ENCODE peak calls at places on chromosomes 7 and 10, in seven cellular contexts. Q, M, S, H, L, R and P are unnamed samples.

GRCh38 chr7:1040790-1041189 is 3.6 kb upstream of the GPR146 start:
- DNase-seq in S (no peak), H (no peak), M (no peak), R (peak; percentile 80), L (peak; percentile 27), Q (peak; percentile 76), P (no peak)

GRCh38 chr10:64215088-64215487 is 693.9 kb downstream of the REEP3 start:
- DNase-seq in L (no peak), R (no peak), M (no peak), Q (no peak), S (no peak), H (no peak), P (no peak)

GRCh38 chr10:31754803-31755624 is 173.6 kb downstream of the ARHGAP12 start:
- DNase-seq in H (no peak), M (no peak), Q (no peak), L (no peak), S (no peak), R (no peak), P (no peak)

GRCh38 chr10:90923111-90923731 is 2.3 kb upstream of the ANKRD1 start:
- DNase-seq in M (no peak), S (no peak), H (no peak), L (no peak), Q (no peak), R (no peak), P (no peak)

GRCh38 chr7:90274161-90274560 is 29.2 kb downstream of the CFAP69 start:
- DNase-seq in L (no peak), M (no peak), R (no peak), H (no peak), Q (no peak), S (no peak), P (no peak)

GRCh38 chr10:105187243-105187642 is 546.2 kb downstream of the SORCS3 start:
- DNase-seq in R (no peak), H (no peak), L (no peak), M (no peak), Q (no peak), S (no peak), P (peak; percentile 98)

GRCh38 chr7:41247128-41247865 is 455.6 kb downstream of the INHBA start:
- DNase-seq in R (no peak), L (no peak), M (no peak), S (no peak), H (no peak), Q (no peak), P (peak; percentile 34)

GRCh38 chr10:55629792-55630490 is 731.1 kb downstream of the ZWINT start:
- DNase-seq in H (no peak), L (no peak), S (no peak), M (no peak), R (no peak), Q (no peak), P (peak; percentile 53)

GRCh38 chr7:90579181-90579688 is 16.9 kb upstream of the CDK14 start:
- DNase-seq in H (no peak), R (no peak), M (peak; percentile 78), Q (no peak), S (no peak), L (no peak), P (no peak)

GRCh38 chr10:17659328-17659727 is 15.4 kb downstream of the STAM start:
- DNase-seq in L (no peak), M (no peak), H (no peak), R (no peak), S (no peak), Q (no peak), P (no peak)

GRCh38 chr7:22586101-22586805 is 86.3 kb upstream of the STEAP1B start:
- DNase-seq in H (no peak), L (no peak), S (no peak), Q (no peak), R (no peak), M (no peak), P (no peak)

GRCh38 chr10:94066411-94066810 is 72.7 kb downstream of the PLCE1 start:
- DNase-seq in S (no peak), H (no peak), L (no peak), R (peak; percentile 36), Q (no peak), M (no peak), P (no peak)

GRCh38 chr10:34802692-34803091 is 12.4 kb downstream of the PARD3 start:
- DNase-seq in M (no peak), H (no peak), R (no peak), S (no peak), L (no peak), Q (no peak), P (no peak)

GRCh38 chr7:36161996-36162395 is 8.9 kb downstream of the EEPD1 start:
- DNase-seq in H (no peak), R (no peak), L (no peak), S (no peak), Q (no peak), M (no peak), P (no peak)

GRCh38 chr10:33772370-33773331 is 438.2 kb upstream of the NRP1 start:
- DNase-seq in S (no peak), Q (no peak), M (no peak), L (no peak), H (peak; percentile 56), R (no peak), P (no peak)

GRCh38 chr10:125085281-125085680 is 75.1 kb downstream of the CTBP2 start:
- DNase-seq in L (no peak), S (no peak), H (peak; percentile 40), Q (no peak), M (no peak), R (no peak), P (no peak)

GRCh38 chr10:34323197-34323596 is 491.9 kb downstream of the PARD3 start:
- DNase-seq in Q (no peak), R (no peak), M (no peak), S (no peak), L (no peak), H (no peak), P (no peak)

GRCh38 chr7:124031919-124032318 is 948 bp downstream of the TMEM229A start:
- DNase-seq in R (no peak), H (peak; percentile 22), S (no peak), Q (no peak), M (no peak), L (no peak), P (no peak)

GRCh38 chr7:124171068-124171467 is 138.2 kb upstream of the TMEM229A start:
- DNase-seq in R (peak; percentile 16), M (no peak), L (no peak), Q (no peak), S (no peak), H (no peak), P (no peak)

GRCh38 chr7:36084485-36085091 is 68.5 kb upstream of the EEPD1 start:
- DNase-seq in H (peak; percentile 50), M (peak; percentile 52), Q (peak; percentile 29), L (no peak), S (peak; percentile 69), R (no peak), P (peak; percentile 43)

GRCh38 chr7:26190417-26190869 is 10.1 kb downstream of the HNRNPA2B1 start:
- DNase-seq in R (no peak), L (no peak), M (no peak), S (no peak), H (no peak), Q (no peak), P (no peak)

GRCh38 chr10:9209105-9209798 is 1154.8 kb downstream of the GATA3 start:
- DNase-seq in Q (peak; percentile 20), L (peak; percentile 23), M (no peak), H (peak; percentile 18), S (peak; percentile 90), R (peak; percentile 43), P (peak; percentile 12)

GRCh38 chr7:127396184-127396583 is 3.7 kb upstream of the ZNF800 start:
- DNase-seq in Q (peak; percentile 16), M (no peak), S (no peak), H (no peak), L (no peak), R (no peak), P (no peak)

GRCh38 chr10:131901181-131901829 is 497 bp downstream of the PPP2R2D start:
- DNase-seq in H (no peak), R (peak; percentile 57), L (no peak), M (no peak), S (peak; percentile 90), Q (peak; percentile 45), P (no peak)

GRCh38 chr10:113612154-113612553 is 51.7 kb downstream of the NRAP start:
- DNase-seq in H (no peak), L (no peak), R (no peak), M (no peak), Q (no peak), S (no peak), P (no peak)

GRCh38 chr10:48451969-48452878 is 145.7 kb downstream of the MAPK8 start:
- DNase-seq in M (no peak), R (no peak), H (no peak), S (peak; percentile 76), Q (peak; percentile 3), L (no peak), P (no peak)